ENCODE peak calls at places on chromosomes 3 and 15, in eight cellular contexts. I, J, Q, A, P, D, R and V are unnamed samples.

GRCh38 chr15:94322141-94322540 is 90.8 kb downstream of the MCTP2 start:
- DNase-seq in I (no peak), J (no peak), Q (no peak), A (no peak), P (no peak), D (peak), R (no peak), V (no peak)

GRCh38 chr3:13080591-13080990 is 7.4 kb upstream of the IQSEC1 start:
- DNase-seq in I (no peak), J (no peak), Q (no peak), A (no peak), P (no peak), D (no peak), R (peak), V (no peak)

GRCh38 chr3:21718943-21719591 is 31.9 kb downstream of the ZNF385D start:
- DNase-seq in I (no peak), J (no peak), Q (no peak), A (peak), P (no peak), D (no peak), R (no peak), V (no peak)

GRCh38 chr15:65396283-65396964 is 18.6 kb upstream of the IGDCC3 start:
- DNase-seq in I (no peak), J (no peak), Q (no peak), A (peak), P (peak), D (no peak), R (no peak), V (no peak)

GRCh38 chr15:77473328-77473727 is 52.6 kb downstream of the HMG20A start:
- DNase-seq in I (no peak), J (no peak), Q (peak), A (no peak), P (no peak), D (no peak), R (no peak), V (no peak)

GRCh38 chr15:89118481-89118989 is 30.3 kb downstream of the ABHD2 start:
- DNase-seq in I (no peak), J (no peak), Q (no peak), A (no peak), P (no peak), D (no peak), R (no peak), V (no peak)

GRCh38 chr15:42858999-42859789 is 61.4 kb downstream of the TTBK2 start:
- DNase-seq in I (no peak), J (no peak), Q (no peak), A (no peak), P (no peak), D (no peak), R (no peak), V (no peak)

GRCh38 chr3:195844671-195845218 is 33.0 kb upstream of the MUC4 start:
- DNase-seq in I (no peak), J (no peak), Q (no peak), A (no peak), P (no peak), D (no peak), R (no peak), V (no peak)

GRCh38 chr3:50347187-50347813 is 1.8 kb upstream of the ZMYND10 start:
- DNase-seq in I (peak), J (no peak), Q (peak), A (peak), P (peak), D (no peak), R (peak), V (peak)

GRCh38 chr3:44885618-44886017 is 11.2 kb downstream of the TGM4 start:
- DNase-seq in I (peak), J (no peak), Q (no peak), A (no peak), P (peak), D (peak), R (no peak), V (no peak)

GRCh38 chr3:31572605-31573459 is 40.1 kb downstream of the STT3B start:
- DNase-seq in I (no peak), J (no peak), Q (no peak), A (peak), P (no peak), D (no peak), R (no peak), V (no peak)

GRCh38 chr3:179196098-179196497 is 47.9 kb downstream of the PIK3CA start:
- DNase-seq in I (no peak), J (no peak), Q (peak), A (no peak), P (no peak), D (peak), R (no peak), V (no peak)

GRCh38 chr3:33882296-33882695 is 83.9 kb downstream of the PDCD6IP start:
- DNase-seq in I (no peak), J (no peak), Q (no peak), A (no peak), P (no peak), D (no peak), R (no peak), V (no peak)

GRCh38 chr3:166444336-166444735 is 607.1 kb upstream of the BCHE start:
- DNase-seq in I (no peak), J (no peak), Q (no peak), A (no peak), P (no peak), D (no peak), R (no peak), V (no peak)

GRCh38 chr3:45546636-45547201 is 47.8 kb upstream of the LIMD1 start:
- DNase-seq in I (no peak), J (no peak), Q (peak), A (peak), P (peak), D (no peak), R (peak), V (peak)

GRCh38 chr3:28651159-28651558 is 302.5 kb upstream of the AZI2 start:
- DNase-seq in I (no peak), J (no peak), Q (no peak), A (no peak), P (no peak), D (no peak), R (no peak), V (no peak)

GRCh38 chr3:100080573-100080972 is 33.7 kb downstream of the FILIP1L start:
- DNase-seq in I (no peak), J (no peak), Q (no peak), A (no peak), P (no peak), D (no peak), R (no peak), V (no peak)

GRCh38 chr15:89363133-89363532 is 28.5 kb upstream of the POLG start:
- DNase-seq in I (no peak), J (no peak), Q (no peak), A (no peak), P (no peak), D (no peak), R (no peak), V (no peak)

GRCh38 chr3:159416854-159417253 is 571.8 kb upstream of the IL12A start:
- DNase-seq in I (no peak), J (no peak), Q (no peak), A (no peak), P (no peak), D (no peak), R (no peak), V (no peak)

GRCh38 chr3:129440648-129441190 is 695 bp downstream of the IFT122 start:
- DNase-seq in I (no peak), J (no peak), Q (peak), A (no peak), P (no peak), D (no peak), R (no peak), V (no peak)

GRCh38 chr3:94121161-94121560 is 58.3 kb downstream of the NSUN3 start:
- DNase-seq in I (no peak), J (no peak), Q (no peak), A (peak), P (no peak), D (no peak), R (no peak), V (no peak)

GRCh38 chr3:178170698-178171535 is 365.3 kb upstream of the KCNMB2 start:
- DNase-seq in I (no peak), J (no peak), Q (no peak), A (no peak), P (no peak), D (peak), R (no peak), V (no peak)

GRCh38 chr3:178384302-178384939 is 151.8 kb upstream of the KCNMB2 start:
- DNase-seq in I (no peak), J (no peak), Q (no peak), A (no peak), P (no peak), D (no peak), R (no peak), V (no peak)

GRCh38 chr3:60979861-60980739 is 271.2 kb downstream of the FHIT start:
- DNase-seq in I (no peak), J (no peak), Q (no peak), A (no peak), P (no peak), D (no peak), R (no peak), V (no peak)

GRCh38 chr15:41055706-41056105 is 60.4 kb downstream of the INO80 start:
- DNase-seq in I (no peak), J (no peak), Q (no peak), A (no peak), P (no peak), D (no peak), R (no peak), V (no peak)

GRCh38 chr15:88375234-88375926 is 91.8 kb downstream of the MRPL46 start:
- DNase-seq in I (peak), J (no peak), Q (no peak), A (peak), P (peak), D (peak), R (no peak), V (no peak)

GRCh38 chr3:111749171-111750170 is 109.6 kb upstream of the PHLDB2 start:
- DNase-seq in I (no peak), J (no peak), Q (no peak), A (no peak), P (no peak), D (no peak), R (no peak), V (no peak)

GRCh38 chr3:51371943-51372557 is 13.0 kb upstream of the MANF start:
- DNase-seq in I (no peak), J (no peak), Q (peak), A (peak), P (peak), D (peak), R (no peak), V (peak)

GRCh38 chr3:123605789-123606234 is 21.0 kb upstream of the HACD2 start:
- DNase-seq in I (peak), J (no peak), Q (peak), A (peak), P (peak), D (no peak), R (no peak), V (no peak)

GRCh38 chr3:15629860-15630597 is 28.5 kb downstream of the BTD start:
- DNase-seq in I (peak), J (no peak), Q (peak), A (peak), P (peak), D (peak), R (no peak), V (peak)
- TF ChIP-seq CTCF in I (peak), J (peak), Q (peak), A (peak), P (peak), D (peak), R (peak), V (peak)

GRCh38 chr15:31396881-31397560 is 70.4 kb downstream of the KLF13 start:
- DNase-seq in I (peak), J (no peak), Q (peak), A (peak), P (peak), D (no peak), R (peak), V (peak)
- TF ChIP-seq CTCF in I (peak), J (no peak), Q (peak), A (no peak), P (peak), D (no peak), R (no peak), V (no peak)

GRCh38 chr3:37456270-37456708 is 281.9 kb upstream of the LRRFIP2 start:
- DNase-seq in I (no peak), J (no peak), Q (no peak), A (peak), P (peak), D (no peak), R (peak), V (no peak)
- TF ChIP-seq CTCF in I (no peak), J (no peak), Q (no peak), A (no peak), P (no peak), D (no peak), R (no peak), V (no peak)

GRCh38 chr3:126113733-126114132 is 29.8 kb upstream of the SLC41A3 start:
- DNase-seq in I (peak), J (no peak), Q (no peak), A (peak), P (peak), D (no peak), R (no peak), V (no peak)
- TF ChIP-seq CTCF in I (no peak), J (peak), Q (peak), A (peak), P (peak), D (peak), R (peak), V (peak)

GRCh38 chr15:57548325-57548724 is 43.4 kb upstream of the MYZAP start:
- DNase-seq in I (no peak), J (no peak), Q (no peak), A (no peak), P (no peak), D (no peak), R (no peak), V (no peak)

GRCh38 chr15:57548835-57549234 is 42.9 kb upstream of the MYZAP start:
- DNase-seq in I (no peak), J (no peak), Q (no peak), A (no peak), P (peak), D (no peak), R (no peak), V (no peak)

GRCh38 chr15:57544840-57545239 is 46.9 kb upstream of the MYZAP start:
- DNase-seq in I (no peak), J (no peak), Q (no peak), A (no peak), P (peak), D (no peak), R (no peak), V (no peak)

GRCh38 chr15:57547243-57547755 is 44.4 kb upstream of the MYZAP start:
- DNase-seq in I (no peak), J (no peak), Q (no peak), A (no peak), P (peak), D (no peak), R (no peak), V (no peak)

DNA sequence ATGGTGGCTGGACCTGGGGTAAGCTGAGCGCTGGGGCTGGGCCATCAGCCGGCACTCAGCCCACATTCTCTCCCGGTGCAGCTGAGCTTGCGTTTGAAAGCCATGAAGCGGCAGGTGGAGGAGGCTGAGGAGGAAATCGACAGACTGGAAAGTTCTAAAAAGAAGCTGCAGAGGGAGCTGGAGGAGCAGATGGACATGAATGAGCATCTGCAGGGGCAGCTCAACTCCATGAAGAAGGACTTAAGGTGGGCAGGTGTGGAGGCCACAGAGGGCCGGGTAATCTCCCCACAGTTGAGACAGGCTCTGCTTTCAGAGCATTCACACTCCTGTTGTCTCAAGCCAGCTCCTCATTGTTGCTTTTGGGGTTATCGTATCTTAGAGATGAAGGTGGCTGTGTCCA is 45.7 kb upstream of the MYZAP start:
- DNase-seq in I (no peak), J (no peak), Q (no peak), A (no peak), P (no peak), D (no peak), R (no peak), V (no peak)
- TF ChIP-seq CTCF in I (no peak), J (no peak), Q (no peak), A (no peak), P (peak), D (no peak), R (no peak), V (no peak)

GRCh38 chr3:55818485-55818884 is 331.4 kb upstream of the WNT5A start:
- DNase-seq in I (no peak), J (no peak), Q (no peak), A (no peak), P (no peak), D (no peak), R (no peak), V (no peak)
- TF ChIP-seq CTCF in I (no peak), J (no peak), Q (no peak), A (peak), P (peak), D (no peak), R (no peak), V (no peak)

DNA sequence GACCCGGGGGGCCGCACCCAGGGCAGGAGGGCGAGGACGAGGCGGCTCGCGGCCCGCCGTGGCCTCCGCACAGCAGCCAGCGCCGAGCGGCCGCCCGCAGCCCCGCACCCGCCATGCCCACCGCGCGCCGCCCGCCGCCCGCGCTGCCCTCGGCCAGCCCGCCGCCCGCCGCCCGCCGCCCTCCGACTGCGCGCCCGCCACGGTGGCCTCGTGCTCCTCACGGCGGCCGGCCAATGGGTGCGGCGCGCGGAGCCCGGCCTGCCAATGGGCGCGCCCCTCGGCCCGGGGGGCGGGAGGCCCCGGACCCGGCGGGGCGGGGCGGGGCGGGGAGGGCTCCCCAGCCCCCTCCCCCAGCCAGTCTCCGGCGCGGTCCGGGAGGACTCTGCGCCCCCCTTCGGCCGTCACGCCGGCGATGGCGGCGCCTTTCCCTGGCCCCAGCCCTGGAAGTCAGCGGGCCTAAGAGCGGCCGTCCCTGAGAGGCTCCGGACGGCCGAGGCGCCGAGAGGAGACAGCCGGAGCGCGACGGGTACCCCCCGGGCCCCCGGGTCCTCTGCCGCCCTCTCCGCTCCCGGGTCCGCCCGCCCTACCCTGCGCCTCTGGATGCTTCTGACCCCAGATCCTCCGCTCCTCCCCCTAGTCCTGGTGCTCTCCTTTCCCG is at the start of gene NT5DC2:
- DNase-seq in I (peak), J (peak), Q (peak), A (peak), P (peak), D (no peak), R (peak), V (peak)
- TF ChIP-seq CTCF in I (peak), J (no peak), Q (peak), A (no peak), P (peak), D (no peak), R (no peak), V (no peak)